ENCODE peak calls at places on chromosomes 3 and 15, in eight cellular contexts. I, X, J, F, U, R, G and T are unnamed samples.

GRCh38 chr15:70027518-70027917 is 70.2 kb downstream of the TLE3 start:
- DNase-seq in X (no peak), I (no peak), R (no peak), G (no peak), J (no peak), U (no peak), F (no peak), T (no peak)

GRCh38 chr3:15645740-15646490 is 44.4 kb downstream of the BTD start:
- DNase-seq in R (no peak), F (peak; percentile 77), U (peak; percentile 95), I (no peak), X (peak; percentile 44), J (peak; percentile 97), G (no peak), T (peak; percentile 77)

GRCh38 chr3:122975163-122975923 is 52.2 kb downstream of the SEMA5B start:
- DNase-seq in G (peak; percentile 61), X (no peak), U (peak; percentile 37), R (no peak), F (peak; percentile 85), I (no peak), J (peak; percentile 94), T (peak; percentile 11)

GRCh38 chr15:32861741-32862140 is 143.9 kb downstream of the GREM1 start:
- DNase-seq in U (peak; percentile 97), G (no peak), R (no peak), X (no peak), J (no peak), I (no peak), F (no peak), T (peak; percentile 43)

GRCh38 chr3:181725830-181726229 is 14.1 kb downstream of the SOX2 start:
- DNase-seq in J (no peak), R (no peak), U (no peak), G (no peak), F (no peak), I (no peak), X (no peak), T (no peak)

GRCh38 chr15:55897560-55898336 is 95.7 kb downstream of the NEDD4 start:
- DNase-seq in R (no peak), U (peak; percentile 60), I (no peak), J (peak; percentile 50), F (peak; percentile 68), X (no peak), G (peak; percentile 32), T (peak; percentile 73)

GRCh38 chr3:170257145-170257544 is 34.9 kb downstream of the PRKCI start:
- DNase-seq in J (no peak), G (no peak), I (no peak), R (no peak), X (no peak), F (no peak), U (no peak), T (no peak)

GRCh38 chr3:129199366-129199765 is 15.7 kb upstream of the CNBP start:
- DNase-seq in G (no peak), J (no peak), U (no peak), F (no peak), X (no peak), R (no peak), I (no peak), T (no peak)

GRCh38 chr15:98154863-98155262 is 194.4 kb downstream of the ARRDC4 start:
- DNase-seq in J (no peak), I (no peak), U (peak; percentile 86), F (peak; percentile 40), G (no peak), X (no peak), R (no peak), T (no peak)

GRCh38 chr3:120475722-120476385 is 25.1 kb upstream of the FSTL1 start:
- DNase-seq in I (no peak), J (peak; percentile 23), G (no peak), U (peak; percentile 20), R (no peak), F (no peak), X (no peak), T (no peak)

GRCh38 chr3:134252766-134253165 is 2.1 kb upstream of the RYK start:
- DNase-seq in J (no peak), I (no peak), U (no peak), X (no peak), R (no peak), F (no peak), G (no peak), T (peak; percentile 14)